ENCODE peak calls at places on chromosomes 1 and 21, in ten cellular contexts. S is LNCaP clone FGC, L is endothelial cell, D is ovary, G is omental fat pad, P is tibial artery, E is Peyer's patch, J is body of pancreas, M is A549, W is osteoblast. H is an unnamed sample.

GRCh38 chr1:94927405-94928175 is 680 bp upstream of the CNN3 start:
- DNase-seq in S (no peak), L (no peak), D (no peak), G (no peak), P (no peak), E (peak; percentile 18), J (peak; percentile 50), M (peak; percentile 27), W (peak; percentile 62), H (no peak)

GRCh38 chr1:12450090-12450764 is 167.8 kb downstream of the DHRS3 start:
- DNase-seq in S (no peak), L (no peak), D (no peak), G (no peak), P (no peak), E (no peak), J (peak; percentile 27), M (no peak), W (no peak), H (no peak)

GRCh38 chr1:219990782-219991510 is 55.4 kb downstream of the EPRS1 start:
- DNase-seq in S (no peak), L (no peak), D (no peak), G (no peak), P (no peak), E (no peak), J (no peak), M (peak; percentile 31), W (no peak), H (no peak)

GRCh38 chr1:31064685-31065309 is 720 bp downstream of the PUM1 start:
- DNase-seq in S (no peak), L (no peak), D (no peak), G (no peak), P (peak; percentile 67), E (peak; percentile 29), J (peak; percentile 23), M (no peak), W (peak; percentile 67), H (no peak)

GRCh38 chr1:44820328-44820944 is 12.1 kb downstream of the BTBD19 start:
- DNase-seq in S (no peak), L (no peak), D (no peak), G (no peak), P (no peak), E (no peak), J (no peak), M (no peak), W (peak; percentile 82), H (peak; percentile 14)

GRCh38 chr1:105459759-105460158 is 1596.7 kb upstream of the PRMT6 start:
- DNase-seq in S (no peak), L (no peak), D (no peak), G (no peak), P (no peak), E (no peak), J (no peak), M (no peak), W (no peak), H (no peak)

GRCh38 chr1:18007391-18008106 is 100.0 kb upstream of the IGSF21 start:
- DNase-seq in S (no peak), L (no peak), D (no peak), G (no peak), P (no peak), E (no peak), J (no peak), M (no peak), W (no peak), H (no peak)

GRCh38 chr1:69123486-69123885 is 444.2 kb upstream of the LRRC7 start:
- DNase-seq in S (no peak), L (no peak), D (no peak), G (no peak), P (no peak), E (no peak), J (no peak), M (no peak), W (no peak), H (no peak)

DNA sequence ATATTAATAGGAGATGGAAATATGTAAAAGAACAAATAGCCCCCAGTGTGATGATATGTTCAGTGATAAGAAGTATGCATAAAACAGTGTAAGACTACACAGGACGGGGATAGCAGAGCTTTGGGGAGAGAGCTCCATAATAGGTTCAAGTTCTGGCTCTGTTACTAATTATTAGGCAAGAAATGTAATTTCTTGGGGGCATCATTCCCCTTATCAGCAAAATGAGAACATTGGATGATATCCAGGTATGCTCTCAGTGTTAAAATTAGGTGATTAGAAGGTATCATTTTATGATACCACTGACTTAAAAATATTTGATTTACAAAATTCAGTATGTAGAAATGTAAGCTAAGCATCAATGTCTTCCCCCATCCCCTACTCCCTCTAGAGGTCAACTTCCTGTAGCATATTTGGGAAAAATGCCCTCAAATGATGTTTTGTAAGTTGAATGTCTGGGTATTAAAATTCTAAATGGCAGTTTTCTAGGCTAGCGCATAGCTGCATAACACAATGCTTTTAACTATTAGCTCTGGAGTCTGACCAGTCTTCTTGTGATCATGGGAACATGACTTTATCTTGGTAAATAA is 585.7 kb upstream of the CAMK1G start:
- DNase-seq in S (no peak), L (no peak), D (no peak), G (no peak), P (no peak), E (no peak), J (no peak), M (peak; percentile 6), W (no peak), H (no peak)
- TF ChIP-seq CTCF in S (no peak), L (peak; percentile 37), D (no peak), G (no peak), P (no peak), E (no peak), J (no peak), M (peak; percentile 14), W (peak; percentile 34), H (peak; percentile 38)

GRCh38 chr21:46345861-46346260 is 21.9 kb downstream of the PCNT start:
- DNase-seq in S (no peak), L (no peak), D (no peak), G (no peak), P (no peak), E (no peak), J (no peak), M (no peak), W (no peak), H (no peak)

GRCh38 chr21:46346296-46347202 is 22.6 kb downstream of the PCNT start:
- DNase-seq in S (no peak), L (no peak), D (peak; percentile 67), G (no peak), P (no peak), E (no peak), J (no peak), M (no peak), W (peak; percentile 26), H (no peak)

GRCh38 chr21:46349134-46349760 is 25.3 kb downstream of the PCNT start:
- DNase-seq in S (no peak), L (no peak), D (no peak), G (no peak), P (no peak), E (no peak), J (no peak), M (no peak), W (peak; percentile 2), H (no peak)

GRCh38 chr21:46347791-46348381 is 23.9 kb downstream of the PCNT start:
- DNase-seq in S (no peak), L (no peak), D (no peak), G (no peak), P (no peak), E (no peak), J (peak; percentile 24), M (no peak), W (peak; percentile 90), H (no peak)

DNA sequence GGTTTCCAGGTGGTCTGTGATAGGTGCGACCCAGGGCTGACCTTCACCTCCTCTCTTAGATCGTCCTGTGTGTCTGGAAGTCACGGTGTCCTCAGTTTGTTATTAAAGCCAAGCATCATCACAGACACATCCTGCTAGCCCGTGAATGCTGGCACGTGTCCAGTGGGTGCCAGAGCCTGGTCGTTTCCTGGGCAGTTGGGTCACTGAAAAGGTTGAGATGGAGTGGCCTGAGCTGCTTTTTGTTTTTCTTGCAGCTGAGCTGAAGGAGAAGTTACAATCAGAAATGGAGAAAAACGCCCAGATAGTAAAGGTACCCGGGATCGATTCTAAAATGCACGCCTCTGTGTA is 23.2 kb downstream of the PCNT start:
- DNase-seq in S (no peak), L (no peak), D (no peak), G (no peak), P (no peak), E (no peak), J (no peak), M (no peak), W (no peak), H (no peak)
- TF ChIP-seq CTCF in S (no peak), L (no peak), D (no peak), G (no peak), P (no peak), E (no peak), J (no peak), M (no peak), W (no peak), H (no peak)

GRCh38 chr1:229883504-229884200 is 183.4 kb upstream of the GALNT2 start:
- DNase-seq in S (no peak), L (no peak), D (no peak), G (no peak), P (no peak), E (no peak), J (no peak), M (no peak), W (no peak), H (no peak)

GRCh38 chr1:229886636-229887035 is 180.4 kb upstream of the GALNT2 start:
- DNase-seq in S (no peak), L (no peak), D (no peak), G (no peak), P (no peak), E (no peak), J (no peak), M (no peak), W (no peak), H (no peak)

GRCh38 chr1:229885568-229886495 is 181.2 kb upstream of the GALNT2 start:
- DNase-seq in S (no peak), L (no peak), D (no peak), G (no peak), P (no peak), E (no peak), J (no peak), M (no peak), W (peak; percentile 51), H (no peak)

GRCh38 chr1:229882621-229883020 is 184.4 kb upstream of the GALNT2 start:
- DNase-seq in S (no peak), L (no peak), D (no peak), G (no peak), P (no peak), E (no peak), J (no peak), M (no peak), W (no peak), H (no peak)

DNA sequence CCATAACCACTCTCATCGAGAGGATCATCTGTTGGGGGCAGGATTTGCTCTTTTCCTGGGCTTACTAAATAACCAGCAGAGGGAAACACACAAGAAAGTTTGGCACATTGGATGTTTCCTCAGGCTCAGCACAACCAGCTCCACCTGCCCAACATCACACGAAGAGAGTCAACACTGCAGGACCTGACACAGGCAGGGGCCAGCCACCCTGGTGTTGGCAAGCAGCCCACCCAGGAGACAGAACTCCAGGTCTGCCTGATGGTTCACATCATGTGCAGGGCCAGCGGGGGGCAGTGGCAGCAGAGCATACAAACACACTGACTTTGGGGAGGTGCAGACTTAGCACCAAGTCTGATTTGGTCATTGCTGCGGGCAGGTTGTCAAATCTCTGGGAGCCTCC is 182.3 kb upstream of the GALNT2 start:
- DNase-seq in S (no peak), L (no peak), D (no peak), G (no peak), P (no peak), E (no peak), J (peak; percentile 92), M (no peak), W (peak; percentile 21), H (no peak)
- TF ChIP-seq CTCF in S (peak; percentile 16), L (no peak), D (no peak), G (no peak), P (no peak), E (no peak), J (peak; percentile 64), M (no peak), W (no peak), H (no peak)

GRCh38 chr1:26177182-26177684 is at the start of gene CNKSR1:
- DNase-seq in S (peak; percentile 37), L (peak; percentile 51), D (no peak), G (no peak), P (no peak), E (no peak), J (peak; percentile 93), M (no peak), W (no peak), H (no peak)
- TF ChIP-seq CTCF in S (peak; percentile 27), L (no peak), D (no peak), G (no peak), P (no peak), E (no peak), J (peak; percentile 43), M (no peak), W (no peak), H (no peak)